ENCODE peak calls at places on chromosomes 12 and 14, in five cellular contexts. L, A, K, U and N are unnamed samples. For H3K36me3, the result is how much of the 10 kb centered on the place peaks cover.

GRCh38 chr12:79275631-79276030 is 411.1 kb downstream of the SYT1 start:
- DNase-seq in K (no peak), L (no peak), U (no peak), A (no peak), N (no peak)

GRCh38 chr12:106924458-106924857 is 31.2 kb upstream of the TMEM263 start:
- DNase-seq in U (no peak), A (no peak), L (no peak), K (no peak), N (no peak)

GRCh38 chr12:120376416-120376815 is 7.5 kb upstream of the MSI1 start:
- DNase-seq in K (no peak), L (no peak), U (no peak), A (no peak), N (no peak)

GRCh38 chr14:35374273-35374681 is 30.3 kb downstream of the NFKBIA start:
- DNase-seq in K (peak), A (peak), L (peak), U (no peak), N (no peak)

GRCh38 chr14:93332032-93332852 is 594 bp downstream of the BTBD7 start:
- DNase-seq in U (peak), K (no peak), A (peak), L (peak), N (peak)

GRCh38 chr14:64673748-64674147 is 30.5 kb upstream of the PLEKHG3 start:
- DNase-seq in A (no peak), K (no peak), U (no peak), L (peak), N (no peak)

GRCh38 chr14:35385042-35385839 is 19.3 kb downstream of the NFKBIA start:
- DNase-seq in A (peak), L (no peak), K (peak), U (peak), N (peak)

GRCh38 chr14:92687681-92688433 is 60.6 kb downstream of the LGMN start:
- DNase-seq in L (peak), U (peak), K (no peak), A (peak), N (no peak)

GRCh38 chr14:104789752-104790743 is 5.5 kb downstream of the AKT1 start:
- DNase-seq in K (no peak), A (no peak), L (no peak), U (no peak), N (no peak)

GRCh38 chr12:81078469-81079196 is 754 bp downstream of the ACSS3 start:
- DNase-seq in A (peak), K (peak), L (no peak), U (peak), N (peak)

GRCh38 chr12:47995976-47996375 is 8.3 kb downstream of the COL2A1 start:
- DNase-seq in L (no peak), K (no peak), U (peak), A (peak), N (no peak)

GRCh38 chr12:106973545-106973944 is 13.4 kb downstream of the MTERF2 start:
- DNase-seq in L (no peak), U (no peak), A (no peak), K (no peak), N (no peak)

GRCh38 chr14:99164712-99165111 is 107.3 kb downstream of the BCL11B start:
- DNase-seq in U (no peak), L (no peak), K (no peak), A (no peak), N (no peak)

GRCh38 chr14:44565968-44566367 is 58.9 kb upstream of the FSCB start:
- DNase-seq in A (no peak), K (no peak), L (no peak), U (no peak), N (no peak)

GRCh38 chr14:55430024-55430690 is 10.3 kb downstream of the TBPL2 start:
- DNase-seq in A (peak), U (peak), L (no peak), K (peak), N (peak)

GRCh38 chr14:93787465-93788306 is 599 bp downstream of the PRIMA1 start:
- DNase-seq in K (no peak), L (no peak), U (no peak), A (peak), N (no peak)

GRCh38 chr12:46361667-46362034 is 10.9 kb downstream of the SLC38A2 start:
- DNase-seq in U (no peak), L (no peak), A (no peak), K (no peak), N (no peak)
- H3K36me3 ChIP-seq in U (half or more), L (half or more), A (under half), K (under half), N (half or more)

GRCh38 chr14:77276959-77277358 is 6.0 kb upstream of the NGB start:
- DNase-seq in K (no peak), U (no peak), L (no peak), A (no peak), N (no peak)

GRCh38 chr14:77275855-77276153 is 4.8 kb upstream of the NGB start:
- DNase-seq in K (no peak), A (no peak), U (no peak), L (no peak), N (no peak)

GRCh38 chr14:77276295-77276935 is 5.4 kb upstream of the NGB start:
- DNase-seq in K (no peak), L (no peak), U (no peak), A (no peak), N (no peak)

GRCh38 chr14:77273796-77274195 is 2.8 kb upstream of the NGB start:
- DNase-seq in A (no peak), K (no peak), L (no peak), U (no peak), N (no peak)

DNA sequence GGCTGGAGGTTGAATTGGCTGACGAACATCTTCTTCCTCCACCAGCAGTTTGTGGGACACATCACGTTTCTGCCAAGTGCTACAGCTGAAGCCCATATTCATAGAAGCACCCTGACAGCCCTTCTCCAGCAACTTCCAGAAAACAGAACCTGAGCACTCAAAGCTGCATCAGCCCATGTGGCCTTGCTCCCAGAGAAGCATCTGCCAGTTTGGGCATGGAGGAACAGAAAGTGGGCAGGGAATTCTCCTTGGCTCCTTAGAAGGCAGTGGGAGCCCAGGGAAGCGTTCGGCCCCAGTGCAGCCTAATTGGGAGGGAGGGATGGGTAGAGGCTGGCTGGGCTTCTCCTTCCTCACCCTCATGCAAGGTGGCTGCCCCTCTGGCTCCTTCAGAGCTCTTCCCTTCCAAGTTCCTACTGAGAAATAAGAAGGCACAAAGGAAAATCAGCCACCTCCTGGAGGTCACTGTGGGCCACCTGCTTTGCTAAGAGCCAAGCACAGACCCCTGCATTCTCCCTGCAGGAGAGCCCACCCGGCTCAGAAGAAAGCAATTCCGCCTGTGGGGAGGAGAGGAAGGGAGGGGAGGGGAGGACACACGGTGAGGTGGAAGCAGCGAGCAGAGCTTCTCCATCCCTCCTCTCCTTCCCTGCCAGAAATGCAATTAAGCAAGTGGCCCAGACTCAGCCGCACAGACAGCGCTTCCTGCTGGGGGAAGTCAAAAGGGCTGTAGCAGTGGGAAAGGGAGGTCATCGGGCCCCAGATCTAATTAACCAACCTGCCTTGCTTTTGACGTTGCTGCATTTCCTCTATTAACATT is 4.2 kb upstream of the NGB start:
- DNase-seq in L (no peak), A (no peak), U (no peak), K (no peak), N (no peak)
- H3K36me3 ChIP-seq in L (under half), A (under half), U (under half), K (under half), N (under half)

GRCh38 chr14:21248739-21249411 is 20.4 kb downstream of the HNRNPC start:
- DNase-seq in A (no peak), L (no peak), U (no peak), K (no peak), N (no peak)

GRCh38 chr14:21244546-21244945 is 24.7 kb downstream of the HNRNPC start:
- DNase-seq in U (no peak), A (no peak), L (no peak), K (no peak), N (no peak)

GRCh38 chr14:21241218-21241819 is 27.9 kb downstream of the HNRNPC start:
- DNase-seq in A (peak), U (no peak), L (no peak), K (no peak), N (no peak)

GRCh38 chr14:21248338-21248737 is 20.9 kb downstream of the HNRNPC start:
- DNase-seq in L (no peak), K (no peak), U (no peak), A (no peak), N (no peak)

DNA sequence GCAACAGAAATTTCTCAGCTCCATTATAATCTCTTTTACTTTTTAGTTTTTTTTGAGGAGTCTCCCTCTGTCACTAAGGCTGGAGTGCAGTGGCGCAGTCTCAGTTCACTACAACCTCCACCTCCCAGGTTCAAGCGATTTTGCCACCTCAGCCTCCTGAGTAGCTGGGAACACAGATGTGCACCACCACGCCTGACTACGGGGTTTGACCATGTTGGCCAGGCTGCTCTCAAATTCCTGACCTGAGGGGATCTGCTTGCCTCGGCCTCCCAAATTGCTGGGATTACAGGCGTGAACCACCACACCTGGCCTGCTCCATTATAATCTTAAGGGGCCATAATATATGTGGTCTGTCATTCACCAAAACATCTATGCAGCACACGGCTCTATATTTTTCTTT is 23.4 kb downstream of the HNRNPC start:
- DNase-seq in L (no peak), U (no peak), K (no peak), A (no peak), N (no peak)
- H3K36me3 ChIP-seq in L (half or more), U (half or more), K (under half), A (under half), N (half or more)

GRCh38 chr12:111798182-111798581 is 31.4 kb downstream of the ALDH2 start:
- DNase-seq in A (no peak), U (no peak), L (peak), K (no peak), N (no peak)
- H3K36me3 ChIP-seq in A (under half), U (half or more), L (half or more), K (under half), N (under half)

GRCh38 chr12:113950873-113951272 is 15.3 kb downstream of the RBM19 start:
- DNase-seq in A (no peak), L (no peak), U (no peak), K (no peak), N (no peak)
- H3K36me3 ChIP-seq in A (under half), L (half or more), U (half or more), K (under half), N (under half)

GRCh38 chr14:68971411-68972035 is 7.6 kb downstream of the ACTN1 start:
- DNase-seq in U (no peak), A (no peak), L (no peak), K (no peak), N (no peak)

GRCh38 chr14:68970096-68970612 is 8.9 kb downstream of the ACTN1 start:
- DNase-seq in L (no peak), U (no peak), A (no peak), K (peak), N (no peak)

GRCh38 chr14:68972507-68973272 is 6.4 kb downstream of the ACTN1 start:
- DNase-seq in L (no peak), K (no peak), A (no peak), U (no peak), N (no peak)

GRCh38 chr14:68969278-68969677 is 9.8 kb downstream of the ACTN1 start:
- DNase-seq in U (peak), L (no peak), A (no peak), K (no peak), N (peak)

DNA sequence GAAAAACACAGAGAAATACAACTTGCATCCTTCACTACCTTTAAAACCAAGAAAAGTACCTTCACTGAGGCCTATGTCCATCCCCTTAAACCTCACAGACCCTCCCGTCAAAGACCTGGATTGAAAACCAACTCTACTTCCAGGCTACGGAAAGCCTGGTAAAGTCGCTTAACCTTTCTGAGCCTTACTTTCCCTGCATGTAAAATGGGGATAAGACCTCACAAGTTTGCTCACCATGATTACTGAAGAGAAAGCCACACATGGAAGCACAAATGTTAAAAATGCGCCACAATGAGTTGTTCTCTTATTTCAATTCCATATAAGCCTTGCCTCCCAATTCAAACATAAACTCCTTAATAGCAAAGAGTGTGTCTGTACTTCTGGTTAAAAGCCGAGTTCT is 8.4 kb downstream of the ACTN1 start:
- DNase-seq in K (no peak), A (no peak), L (no peak), U (no peak), N (no peak)
- H3K36me3 ChIP-seq in K (under half), A (under half), L (under half), U (under half), N (under half)

GRCh38 chr12:124947561-124948398 is 33.3 kb upstream of the UBC start:
- DNase-seq in A (no peak), L (no peak), U (no peak), K (no peak), N (no peak)
- H3K36me3 ChIP-seq in A (under half), L (half or more), U (half or more), K (under half), N (under half)